ENCODE peak calls at places on chromosomes 1 and 21, in six cellular contexts. P is RWPE1; M is GM23338; L is IMR-90; F is naive thymus-derived CD4-positive, alpha-beta T cell; G is fibroblast of lung. Q is an unnamed sample.

GRCh38 chr1:53547321-53547720 is 88.1 kb downstream of the DMRTB1 start:
- DNase-seq in L (no peak), F (no peak), P (no peak), G (no peak), M (no peak), Q (peak)

GRCh38 chr1:28517649-28517999 is 11.8 kb downstream of the RCC1 start:
- DNase-seq in F (no peak), L (peak), M (no peak), P (no peak), G (peak), Q (no peak)

GRCh38 chr1:29679828-29680558 is 443.7 kb downstream of the PTPRU start:
- DNase-seq in L (no peak), P (no peak), G (no peak), F (no peak), M (no peak), Q (no peak)

GRCh38 chr1:54372978-54373377 is 33.2 kb downstream of the SSBP3 start:
- DNase-seq in P (no peak), L (no peak), M (no peak), G (no peak), F (peak), Q (no peak)

GRCh38 chr1:240866724-240867123 is 254.8 kb upstream of the GREM2 start:
- DNase-seq in P (no peak), G (no peak), L (no peak), M (no peak), F (no peak), Q (no peak)

GRCh38 chr1:225772323-225772768 is 5.3 kb upstream of the SRP9 start:
- DNase-seq in M (peak), P (peak), L (peak), F (no peak), G (peak), Q (peak)

GRCh38 chr21:41580758-41581554 is 73.0 kb upstream of the TMPRSS2 start:
- DNase-seq in P (peak), M (no peak), G (no peak), F (no peak), L (no peak), Q (no peak)

GRCh38 chr1:179119466-179119865 is 37.6 kb downstream of the TOR3A start:
- DNase-seq in P (no peak), F (no peak), M (no peak), G (no peak), L (no peak), Q (no peak)

GRCh38 chr21:44767834-44768831 is 33.5 kb downstream of the UBE2G2 start:
- DNase-seq in L (no peak), M (peak), G (no peak), F (no peak), P (no peak), Q (peak)

GRCh38 chr1:100354971-100355394 is 2.7 kb downstream of the CDC14A start:
- DNase-seq in G (peak), F (peak), M (peak), P (peak), L (peak), Q (peak)

GRCh38 chr1:204583909-204584632 is 67.9 kb downstream of the MDM4 start:
- DNase-seq in P (no peak), G (no peak), L (no peak), M (no peak), F (no peak), Q (no peak)

GRCh38 chr1:23553896-23554480 is 5.3 kb downstream of the ID3 start:
- DNase-seq in G (no peak), M (peak), L (no peak), F (no peak), P (no peak), Q (peak)

GRCh38 chr1:10838541-10838940 is 42.1 kb upstream of the CASZ1 start:
- DNase-seq in F (no peak), P (no peak), G (no peak), L (no peak), M (peak), Q (no peak)

GRCh38 chr1:76148460-76148859 is 73.9 kb downstream of the ST6GALNAC3 start:
- DNase-seq in G (no peak), M (no peak), L (no peak), F (no peak), P (no peak), Q (no peak)

GRCh38 chr21:44989538-44989888 is 49.7 kb downstream of the SLX9 start:
- DNase-seq in L (peak), P (no peak), G (peak), F (no peak), M (no peak), Q (no peak)

GRCh38 chr1:31586376-31587327 is 10.3 kb downstream of the TINAGL1 start:
- DNase-seq in L (no peak), F (no peak), P (no peak), M (peak), G (no peak), Q (no peak)

GRCh38 chr1:28313710-28314510 is 14.9 kb upstream of the MED18 start:
- DNase-seq in G (peak), M (no peak), L (peak), P (peak), F (no peak), Q (no peak)

GRCh38 chr1:207323425-207323976 is 2.0 kb downstream of the CD55 start:
- DNase-seq in P (no peak), F (no peak), G (no peak), M (no peak), L (no peak), Q (no peak)

GRCh38 chr1:54359393-54360162 is 46.6 kb downstream of the SSBP3 start:
- DNase-seq in F (peak), M (no peak), P (no peak), L (no peak), G (no peak), Q (no peak)

GRCh38 chr1:230326971-230327891 is 98.9 kb downstream of the PGBD5 start:
- DNase-seq in G (no peak), L (no peak), F (no peak), M (no peak), P (no peak), Q (no peak)

GRCh38 chr1:22262583-22262982 is 119.7 kb upstream of the WNT4 start:
- DNase-seq in P (no peak), G (no peak), M (peak), F (no peak), L (no peak), Q (peak)

GRCh38 chr21:42421018-42421793 is 17.5 kb downstream of the UBASH3A start:
- DNase-seq in P (no peak), M (no peak), L (no peak), G (no peak), F (no peak), Q (no peak)

GRCh38 chr1:208510192-208510952 is 266.2 kb upstream of the PLXNA2 start:
- DNase-seq in G (peak), L (no peak), P (peak), M (no peak), F (no peak), Q (no peak)

GRCh38 chr1:19758227-19758830 is 41.4 kb downstream of the TMCO4 start:
- DNase-seq in G (peak), P (peak), M (no peak), L (peak), F (no peak), Q (peak)

GRCh38 chr1:41906977-41907376 is 11.7 kb downstream of the HIVEP3 start:
- DNase-seq in G (no peak), L (no peak), F (no peak), M (no peak), P (no peak), Q (no peak)

DNA sequence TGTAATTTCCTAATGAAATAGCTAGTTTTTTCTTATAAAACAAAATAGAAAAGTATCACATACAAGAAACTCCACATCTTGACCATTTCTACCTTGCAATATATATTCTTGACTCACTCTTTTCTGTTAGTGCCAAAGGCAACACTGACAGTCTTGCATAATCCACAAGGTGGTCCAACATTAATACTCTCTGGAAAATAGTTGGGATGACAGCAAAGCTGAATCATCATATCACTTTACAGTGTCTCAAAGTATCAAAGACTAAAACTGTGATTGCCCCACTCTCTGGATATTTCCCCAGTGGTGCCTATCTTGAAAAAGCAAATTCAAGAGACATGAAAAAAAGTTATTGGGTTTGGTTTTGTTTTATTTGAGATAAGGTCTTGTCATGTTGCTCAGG is 14.6 kb upstream of the TGFBR3 start:
- DNase-seq in G (peak), F (no peak), P (peak), L (peak), M (no peak), Q (no peak)
- H3K27ac ChIP-seq in G (no peak), F (no peak), P (peak), L (peak), M (no peak), Q (no peak)

GRCh38 chr1:175272361-175272760 is 79.8 kb upstream of the KIAA0040 start:
- DNase-seq in P (no peak), M (no peak), L (no peak), G (no peak), F (no peak), Q (no peak)

GRCh38 chr1:175268720-175269119 is 76.1 kb upstream of the KIAA0040 start:
- DNase-seq in L (no peak), P (peak), G (no peak), M (no peak), F (no peak), Q (no peak)

GRCh38 chr1:175269151-175269550 is 76.6 kb upstream of the KIAA0040 start:
- DNase-seq in M (peak), P (peak), L (no peak), G (no peak), F (no peak), Q (no peak)

GRCh38 chr1:175267716-175268416 is 75.3 kb upstream of the KIAA0040 start:
- DNase-seq in M (peak), L (no peak), P (no peak), F (no peak), G (no peak), Q (no peak)

DNA sequence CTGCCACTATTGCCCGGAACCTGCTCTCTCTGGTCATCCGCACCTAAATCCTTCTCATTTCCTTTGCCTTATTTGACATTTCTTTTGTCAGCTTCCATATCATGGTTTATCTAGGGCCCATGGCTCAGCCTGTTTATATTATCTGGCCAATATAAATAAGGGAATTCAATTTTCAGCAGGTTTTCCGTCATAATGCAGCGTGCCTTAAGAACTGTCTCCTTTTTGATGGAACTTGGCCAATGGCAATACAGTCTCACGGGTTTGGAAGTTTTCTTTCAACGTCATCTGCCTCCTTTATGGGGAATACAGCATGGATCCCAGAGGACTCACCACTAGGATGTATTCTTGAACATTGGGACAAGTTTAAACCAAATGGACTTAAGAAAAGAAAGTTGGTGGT is 77.8 kb upstream of the KIAA0040 start:
- DNase-seq in P (no peak), F (no peak), G (no peak), L (no peak), M (no peak), Q (no peak)
- H3K27ac ChIP-seq in P (no peak), F (no peak), G (no peak), L (no peak), M (no peak), Q (no peak)

GRCh38 chr1:115118086-115118485 is 28.8 kb upstream of the TSPAN2 start:
- DNase-seq in M (no peak), L (no peak), P (no peak), F (no peak), G (no peak), Q (no peak)

GRCh38 chr1:115118596-115118995 is 29.3 kb upstream of the TSPAN2 start:
- DNase-seq in G (peak), M (no peak), L (no peak), P (no peak), F (no peak), Q (no peak)

GRCh38 chr1:115127539-115127938 is 38.2 kb upstream of the TSPAN2 start:
- DNase-seq in L (no peak), P (no peak), F (no peak), G (no peak), M (no peak), Q (no peak)

GRCh38 chr1:115121793-115122192 is 32.5 kb upstream of the TSPAN2 start:
- DNase-seq in F (no peak), P (no peak), G (no peak), M (no peak), L (no peak), Q (no peak)

DNA sequence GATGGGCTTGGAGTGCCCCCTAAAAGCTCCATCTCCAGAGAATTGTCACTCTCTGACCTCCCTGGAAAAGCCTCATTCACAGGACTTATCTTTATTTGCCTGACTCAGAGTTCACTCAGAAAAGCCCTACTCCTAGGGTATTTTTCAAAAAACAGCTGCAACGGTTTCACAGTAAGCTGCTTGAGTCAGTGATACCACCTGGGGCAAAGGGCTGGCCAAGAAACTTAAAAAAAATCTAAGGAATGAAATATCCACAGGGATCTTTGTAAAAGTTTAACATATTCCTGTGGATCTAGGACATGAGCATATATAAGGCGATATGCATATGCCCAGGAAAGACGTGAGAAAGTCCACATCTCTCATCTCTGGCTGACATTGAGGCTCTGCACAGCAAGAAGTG is 33.8 kb upstream of the TSPAN2 start:
- DNase-seq in M (no peak), P (no peak), L (peak), G (peak), F (no peak), Q (no peak)
- H3K27ac ChIP-seq in M (no peak), P (no peak), L (no peak), G (no peak), F (no peak), Q (no peak)

GRCh38 chr1:228321478-228321877 is 85.2 kb downstream of the TRIM11 start:
- DNase-seq in M (no peak), L (no peak), G (no peak), P (no peak), F (no peak), Q (no peak)

GRCh38 chr1:228319352-228320088 is 87.1 kb downstream of the TRIM11 start:
- DNase-seq in G (no peak), F (no peak), M (no peak), P (no peak), L (no peak), Q (no peak)

GRCh38 chr1:228321895-228322294 is 84.7 kb downstream of the TRIM11 start:
- DNase-seq in F (no peak), L (no peak), G (no peak), M (no peak), P (no peak), Q (no peak)

GRCh38 chr1:228318823-228319241 is 87.8 kb downstream of the TRIM11 start:
- DNase-seq in L (no peak), F (no peak), G (no peak), M (no peak), P (no peak), Q (no peak)

DNA sequence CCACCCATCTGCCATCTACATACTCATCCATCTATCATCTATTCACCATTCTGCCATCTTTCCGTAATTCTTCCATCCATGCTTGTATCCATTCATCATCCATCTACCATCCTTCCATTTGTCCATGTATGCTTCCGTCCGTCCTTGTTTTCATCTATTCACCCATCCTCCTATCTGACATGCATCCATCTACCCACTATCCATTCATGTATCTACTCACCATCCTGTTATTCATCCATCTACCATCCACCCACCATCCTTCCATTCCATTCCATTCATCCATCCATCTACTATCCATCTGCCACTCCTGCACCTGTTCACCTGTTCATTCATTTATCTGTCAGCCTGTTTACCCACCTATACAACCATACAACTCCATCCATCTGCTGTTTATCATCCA is 86.2 kb downstream of the TRIM11 start:
- DNase-seq in P (no peak), G (no peak), F (no peak), M (no peak), L (no peak), Q (no peak)
- H3K27ac ChIP-seq in P (no peak), G (no peak), F (no peak), M (no peak), L (no peak), Q (no peak)

Q was measured in WERI-Rb-1.